ENCODE peak calls at places on chromosome 2, in nine cellular contexts. P is mesendoderm; H is activated CD4-positive, alpha-beta T cell treated with anti-CD3 and anti-CD28 coated beads, Interleukin-2, amount 50 U/mL, for 1 hour; L is AG20443; T is NCI-H510A treated with DMSO at 0.1 percent for 48 hours; I is activated T-cell treated with anti-CD3 and anti-CD28 coated beads for 24 hours; Z is HEK293T; W is CD8-positive, alpha-beta T cell; U is right atrium auricular region. O is an unnamed sample.

GRCh38 chr2:146669735-146670134 is 1175.1 kb upstream of the ACVR2A start:
- DNase-seq in P (no peak), H (no peak), L (no peak), T (no peak), I (no peak), Z (no peak), W (no peak), U (no peak), O (no peak)

GRCh38 chr2:171225302-171225980 is 64.7 kb upstream of the TLK1 start:
- DNase-seq in P (peak; percentile 93), H (no peak), L (peak; percentile 44), T (no peak), I (no peak), Z (no peak), W (no peak), U (no peak), O (no peak)

GRCh38 chr2:70133521-70134348 is 46.5 kb downstream of the PCBP1 start:
- DNase-seq in P (no peak), H (no peak), L (no peak), T (no peak), I (no peak), Z (no peak), W (no peak), U (no peak), O (peak; percentile 63)

GRCh38 chr2:28691774-28692281 is 59.8 kb upstream of the PPP1CB start:
- DNase-seq in P (peak; percentile 76), H (no peak), L (peak; percentile 78), T (no peak), I (no peak), Z (no peak), W (no peak), U (no peak), O (no peak)

GRCh38 chr2:107511970-107512789 is 314.5 kb upstream of the RGPD4 start:
- DNase-seq in P (no peak), H (no peak), L (no peak), T (peak; percentile 94), I (no peak), Z (no peak), W (no peak), U (no peak), O (no peak)

GRCh38 chr2:211451642-211452041 is 895.2 kb downstream of the CPS1 start:
- DNase-seq in P (no peak), H (no peak), L (no peak), T (no peak), I (no peak), Z (no peak), W (no peak), U (no peak), O (no peak)

GRCh38 chr2:40251146-40251545 is 200.7 kb downstream of the SLC8A1 start:
- DNase-seq in P (peak; percentile 60), H (no peak), L (no peak), T (peak; percentile 96), I (no peak), Z (no peak), W (no peak), U (no peak), O (no peak)

GRCh38 chr2:170030040-170030439 is 147.9 kb upstream of the MYO3B start:
- DNase-seq in P (no peak), H (no peak), L (no peak), T (no peak), I (no peak), Z (no peak), W (no peak), U (no peak), O (no peak)

GRCh38 chr2:118127250-118127649 is 39.0 kb downstream of the INSIG2 start:
- DNase-seq in P (no peak), H (no peak), L (no peak), T (no peak), I (no peak), Z (no peak), W (no peak), U (no peak), O (no peak)

GRCh38 chr2:119426801-119427395 is 4.8 kb upstream of the TMEM37 start:
- DNase-seq in P (no peak), H (no peak), L (no peak), T (no peak), I (no peak), Z (no peak), W (no peak), U (no peak), O (no peak)